ENCODE peak calls at places on chromosomes 2 and 18, in eight cellular contexts. W is AG09319, T is HCT116, K is CD14-positive monocyte, C is GM12865, J is lung, R is fibroblast of the aortic adventitia, E is Calu3. O is an unnamed sample.
A peak's percentile ranks its signal among the peaks of the same experiment; 100 is the strongest.

GRCh38 chr2:2564300-2565085 is 233.4 kb upstream of the MYT1L start:
- DNase-seq in W (no peak), T (no peak), K (no peak), C (no peak), J (no peak), R (no peak), E (no peak), O (no peak)

GRCh38 chr18:74784791-74785190 is 187.1 kb downstream of the ZNF407 start:
- DNase-seq in W (no peak), T (no peak), K (no peak), C (no peak), J (no peak), R (no peak), E (no peak), O (no peak)

GRCh38 chr2:164737612-164738081 is 104.0 kb downstream of the COBLL1 start:
- DNase-seq in W (peak; percentile 24), T (peak; percentile 73), K (peak; percentile 46), C (peak; percentile 50), J (peak; percentile 59), R (peak; percentile 80), E (peak; percentile 63), O (peak; percentile 22)

GRCh38 chr2:121095257-121096080 is 189.5 kb downstream of the TFCP2L1 start:
- DNase-seq in W (peak; percentile 8), T (peak; percentile 72), K (no peak), C (peak; percentile 47), J (peak; percentile 72), R (peak; percentile 54), E (peak; percentile 75), O (peak; percentile 58)

GRCh38 chr2:231287696-231288095 is 89.3 kb downstream of the ARMC9 start:
- DNase-seq in W (no peak), T (no peak), K (no peak), C (no peak), J (no peak), R (no peak), E (no peak), O (no peak)

GRCh38 chr2:237074211-237074993 is 11.3 kb upstream of the COPS8 start:
- DNase-seq in W (no peak), T (no peak), K (no peak), C (no peak), J (no peak), R (no peak), E (no peak), O (no peak)

GRCh38 chr2:131094655-131095281 is 1.5 kb upstream of the FAM168B start:
- DNase-seq in W (no peak), T (no peak), K (no peak), C (peak; percentile 9), J (no peak), R (peak; percentile 31), E (no peak), O (no peak)

GRCh38 chr2:179440642-179441251 is 176.1 kb upstream of the SESTD1 start:
- DNase-seq in W (no peak), T (peak; percentile 34), K (no peak), C (peak; percentile 49), J (no peak), R (peak; percentile 58), E (no peak), O (peak; percentile 33)

GRCh38 chr2:124580263-124580662 is 555.2 kb downstream of the CNTNAP5 start:
- DNase-seq in W (no peak), T (no peak), K (no peak), C (no peak), J (no peak), R (no peak), E (no peak), O (no peak)

GRCh38 chr18:23871410-23871809 is 143.1 kb upstream of the TTC39C start:
- DNase-seq in W (no peak), T (no peak), K (no peak), C (peak; percentile 51), J (no peak), R (no peak), E (peak; percentile 52), O (no peak)

GRCh38 chr2:160375802-160376469 is 117.7 kb downstream of the RBMS1 start:
- DNase-seq in W (no peak), T (no peak), K (no peak), C (no peak), J (no peak), R (peak; percentile 88), E (no peak), O (no peak)

GRCh38 chr2:200177971-200178911 is 128.3 kb upstream of the SPATS2L start:
- DNase-seq in W (no peak), T (no peak), K (no peak), C (no peak), J (no peak), R (peak; percentile 28), E (no peak), O (no peak)

GRCh38 chr18:48676756-48677368 is 138.0 kb downstream of the CTIF start:
- DNase-seq in W (no peak), T (no peak), K (no peak), C (peak; percentile 73), J (peak; percentile 53), R (peak; percentile 60), E (peak; percentile 79), O (peak; percentile 83)

GRCh38 chr18:78558948-78559347 is 420.7 kb upstream of the SALL3 start:
- DNase-seq in W (no peak), T (no peak), K (no peak), C (no peak), J (no peak), R (no peak), E (no peak), O (no peak)

GRCh38 chr2:74327627-74328026 is 15.6 kb downstream of the SLC4A5 start:
- DNase-seq in W (no peak), T (no peak), K (no peak), C (no peak), J (no peak), R (no peak), E (no peak), O (no peak)

GRCh38 chr2:102262218-102263129 is 48.9 kb upstream of the IL1RL1 start:
- DNase-seq in W (no peak), T (no peak), K (no peak), C (no peak), J (no peak), R (peak; percentile 33), E (no peak), O (no peak)

GRCh38 chr2:108534577-108535379 is 508 bp downstream of the LIMS1 start:
- DNase-seq in W (no peak), T (no peak), K (no peak), C (peak; percentile 50), J (peak; percentile 29), R (peak; percentile 60), E (peak; percentile 28), O (peak; percentile 47)

GRCh38 chr2:17470855-17471641 is 47.2 kb downstream of the RAD51AP2 start:
- DNase-seq in W (no peak), T (peak; percentile 44), K (no peak), C (peak; percentile 35), J (no peak), R (peak; percentile 59), E (peak; percentile 1), O (peak; percentile 5)

GRCh38 chr2:221771297-221771696 is 199.2 kb upstream of the EPHA4 start:
- DNase-seq in W (no peak), T (no peak), K (no peak), C (no peak), J (no peak), R (no peak), E (no peak), O (no peak)

GRCh38 chr2:237413293-237414055 is 490 bp downstream of the COL6A3 start:
- DNase-seq in W (no peak), T (no peak), K (no peak), C (no peak), J (no peak), R (peak; percentile 53), E (no peak), O (no peak)

GRCh38 chr18:57980573-57981348 is 63.3 kb upstream of the NEDD4L start:
- DNase-seq in W (no peak), T (no peak), K (no peak), C (peak; percentile 25), J (no peak), R (no peak), E (no peak), O (no peak)

DNA sequence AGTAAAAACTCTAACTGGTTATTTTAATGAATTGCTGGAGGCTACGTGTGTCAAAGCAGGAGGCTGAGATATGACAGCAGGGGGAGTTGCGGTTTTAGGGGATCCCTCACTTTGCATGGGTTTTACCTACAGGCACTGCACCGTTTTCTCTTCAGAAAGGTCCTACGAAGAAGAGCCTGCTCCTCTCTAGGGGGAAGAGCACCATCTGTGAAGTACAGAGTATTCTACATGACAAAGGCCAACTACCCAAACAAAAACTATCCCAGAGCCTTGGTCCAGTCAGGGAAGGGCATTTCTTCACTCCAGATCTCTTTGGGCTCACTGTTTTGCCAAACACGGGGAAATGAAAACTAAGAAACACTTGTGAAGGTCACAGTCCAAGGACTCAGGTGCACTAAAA is 696.7 kb upstream of the SOX11 start:
- DNase-seq in W (no peak), T (no peak), K (no peak), C (no peak), J (no peak), R (no peak), E (no peak), O (no peak)
- TF ChIP-seq CTCF in W (no peak), T (no peak), K (no peak), C (no peak), J (no peak), R (no peak), E (no peak), O (no peak)

GRCh38 chr18:42211201-42211600 is 256.2 kb downstream of the PIK3C3 start:
- DNase-seq in W (no peak), T (no peak), K (no peak), C (no peak), J (no peak), R (no peak), E (no peak), O (no peak)
- TF ChIP-seq CTCF in W (no peak), T (no peak), K (no peak), C (no peak), J (no peak), R (no peak), E (no peak), O (no peak)

GRCh38 chr2:24791452-24791851 is 1.7 kb downstream of the PTRHD1 start:
- DNase-seq in W (no peak), T (no peak), K (no peak), C (no peak), J (no peak), R (no peak), E (no peak), O (no peak)

GRCh38 chr2:24792542-24792873 is 683 bp downstream of the PTRHD1 start:
- DNase-seq in W (no peak), T (no peak), K (no peak), C (no peak), J (no peak), R (no peak), E (no peak), O (no peak)

GRCh38 chr2:24793752-24794477 is 690 bp downstream of the CENPO start:
- DNase-seq in W (no peak), T (no peak), K (no peak), C (peak; percentile 22), J (no peak), R (no peak), E (no peak), O (no peak)

GRCh38 chr2:24797644-24798043 is 4.4 kb downstream of the CENPO start:
- DNase-seq in W (no peak), T (no peak), K (no peak), C (no peak), J (no peak), R (no peak), E (no peak), O (no peak)

GRCh38 chr2:24792874-24793751 is at the start of the genes CENPO and PTRHD1:
- DNase-seq in W (peak; percentile 90), T (peak; percentile 94), K (peak; percentile 96), C (peak; percentile 98), J (peak; percentile 96), R (peak; percentile 96), E (peak; percentile 96), O (peak; percentile 97)
- TF ChIP-seq CTCF in W (peak; percentile 62), T (peak; percentile 60), K (peak; percentile 52), C (peak; percentile 38), J (no peak), R (peak; percentile 74), E (peak; percentile 77), O (no peak)

GRCh38 chr2:19600506-19600905 is 242.1 kb upstream of the OSR1 start:
- DNase-seq in W (no peak), T (no peak), K (no peak), C (no peak), J (no peak), R (no peak), E (no peak), O (no peak)
- TF ChIP-seq CTCF in W (peak; percentile 33), T (no peak), K (no peak), C (no peak), J (no peak), R (no peak), E (no peak), O (no peak)

O was measured in GM10248.